ENCODE peak calls at places on chromosomes 1 and 21, in four cellular contexts. W is GM23248, E is uterus, A is pancreas. T is an unnamed sample.

GRCh38 chr1:162040657-162041056 is 17.0 kb upstream of the OLFML2B start:
- DNase-seq in W (peak; percentile 63), E (no peak), A (no peak), T (no peak)

GRCh38 chr1:5585256-5585655 is 407.0 kb downstream of the NPHP4 start:
- DNase-seq in W (no peak), E (no peak), A (no peak), T (no peak)

GRCh38 chr1:61215676-61216289 is 133.4 kb downstream of the NFIA start:
- DNase-seq in W (no peak), E (no peak), A (no peak), T (no peak)

GRCh38 chr1:118826669-118827068 is 161.5 kb downstream of the TBX15 start:
- DNase-seq in W (no peak), E (no peak), A (no peak), T (no peak)

GRCh38 chr1:25991937-25992688 is 5.8 kb downstream of the PAFAH2 start:
- DNase-seq in W (peak; percentile 17), E (no peak), A (no peak), T (peak; percentile 24)

GRCh38 chr1:23376890-23377811 is 7.5 kb upstream of the ZNF436 start:
- DNase-seq in W (peak; percentile 91), E (peak; percentile 80), A (no peak), T (no peak)

GRCh38 chr1:160204526-160205241 is 500 bp upstream of the PEA15 start:
- DNase-seq in W (peak; percentile 34), E (no peak), A (no peak), T (no peak)

GRCh38 chr21:16370176-16370575 is 640.4 kb downstream of the USP25 start:
- DNase-seq in W (no peak), E (no peak), A (no peak), T (no peak)

GRCh38 chr1:67339623-67340343 is 32.1 kb downstream of the IL12RB2 start:
- DNase-seq in W (peak; percentile 88), E (no peak), A (no peak), T (peak; percentile 20)

GRCh38 chr1:43525995-43526394 is 4.7 kb upstream of the PTPRF start:
- DNase-seq in W (peak; percentile 80), E (no peak), A (no peak), T (no peak)

GRCh38 chr1:221832617-221833016 is 90.7 kb upstream of the DUSP10 start:
- DNase-seq in W (no peak), E (no peak), A (no peak), T (no peak)

GRCh38 chr1:224212618-224213037 is 29.6 kb downstream of the DEGS1 start:
- DNase-seq in W (no peak), E (no peak), A (no peak), T (no peak)

GRCh38 chr1:77253211-77253610 is 28.6 kb upstream of the AK5 start:
- DNase-seq in W (no peak), E (no peak), A (no peak), T (no peak)

GRCh38 chr1:165354739-165355138 is 1.8 kb downstream of the LMX1A start:
- DNase-seq in W (no peak), E (no peak), A (no peak), T (no peak)

GRCh38 chr1:162191396-162192322 is 122.2 kb downstream of the NOS1AP start:
- DNase-seq in W (no peak), E (no peak), A (no peak), T (no peak)

GRCh38 chr1:114691061-114691460 is 4.3 kb downstream of the AMPD1 start:
- DNase-seq in W (no peak), E (no peak), A (no peak), T (no peak)

GRCh38 chr1:167546935-167547334 is 6.6 kb downstream of the CREG1 start:
- DNase-seq in W (no peak), E (no peak), A (no peak), T (no peak)

GRCh38 chr1:211229365-211229759 is 29.8 kb upstream of the RCOR3 start:
- DNase-seq in W (no peak), E (no peak), A (no peak), T (no peak)

GRCh38 chr1:101444873-101445618 is 208.2 kb downstream of the S1PR1 start:
- DNase-seq in W (no peak), E (no peak), A (no peak), T (no peak)

GRCh38 chr1:52239708-52240001 is 97.8 kb downstream of the ZFYVE9 start:
- DNase-seq in W (no peak), E (no peak), A (no peak), T (no peak)

GRCh38 chr1:227952374-227953021 is 4.8 kb upstream of the WNT9A start:
- DNase-seq in W (no peak), E (no peak), A (no peak), T (no peak)

GRCh38 chr1:224761245-224761644 is 145.1 kb downstream of the CNIH3 start:
- DNase-seq in W (no peak), E (no peak), A (no peak), T (no peak)

DNA sequence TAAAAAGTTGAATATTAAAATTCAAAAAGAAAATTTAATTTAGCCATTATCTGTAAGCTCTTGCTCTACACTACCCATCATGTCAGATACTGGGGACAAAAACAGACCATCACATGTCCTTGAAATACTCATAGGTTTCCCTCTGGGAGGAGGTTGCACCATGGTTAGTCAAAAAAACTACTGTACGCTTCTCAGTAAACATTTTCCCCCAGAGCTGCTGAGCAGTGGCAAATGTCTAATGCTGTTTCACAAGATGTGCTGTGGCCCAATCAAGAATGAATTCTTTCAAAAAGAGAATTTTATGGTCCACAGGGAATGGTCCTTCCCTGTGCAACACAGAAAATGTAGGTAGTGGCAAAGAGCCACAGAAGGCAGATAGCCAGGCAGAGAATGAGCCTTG is 6.1 kb downstream of the SLC25A24 start:
- DNase-seq in W (no peak), E (no peak), A (no peak), T (no peak)
- H3K9me3 ChIP-seq in W (no peaks in the 10 kb centered on the region), E (no peaks in the 10 kb centered on the region), A (no peaks in the 10 kb centered on the region), T (peaks cover 6% of the 10 kb centered on the region)

GRCh38 chr21:21236981-21237380 is 238.8 kb downstream of the NCAM2 start:
- DNase-seq in W (no peak), E (no peak), A (no peak), T (no peak)

GRCh38 chr21:21238882-21239400 is 240.7 kb downstream of the NCAM2 start:
- DNase-seq in W (no peak), E (no peak), A (no peak), T (no peak)
- H3K27ac ChIP-seq in W (no peak overlapping the region), E (no peak overlapping the region), A (no peak overlapping the region), T (no peak overlapping the region)

GRCh38 chr1:201403359-201403758 is 4.2 kb upstream of the LAD1 start:
- DNase-seq in W (no peak), E (no peak), A (no peak), T (no peak)
- H3K27me3 ChIP-seq in W (peaks cover 55% of the 10 kb centered on the region), E (peaks cover 6% of the 10 kb centered on the region), A (no peaks in the 10 kb centered on the region), T (peaks cover 61% of the 10 kb centered on the region)

GRCh38 chr21:28337319-28337718 is 655.4 kb downstream of the LTN1 start:
- DNase-seq in W (peak; percentile 67), E (no peak), A (no peak), T (peak; percentile 34)

GRCh38 chr21:28339403-28339802 is 653.3 kb downstream of the LTN1 start:
- DNase-seq in W (no peak), E (no peak), A (no peak), T (no peak)

GRCh38 chr21:28342229-28342810 is 650.4 kb downstream of the LTN1 start:
- DNase-seq in W (no peak), E (no peak), A (no peak), T (no peak)

GRCh38 chr21:28336299-28336698 is 656.4 kb downstream of the LTN1 start:
- DNase-seq in W (peak; percentile 87), E (no peak), A (no peak), T (peak; percentile 93)

DNA sequence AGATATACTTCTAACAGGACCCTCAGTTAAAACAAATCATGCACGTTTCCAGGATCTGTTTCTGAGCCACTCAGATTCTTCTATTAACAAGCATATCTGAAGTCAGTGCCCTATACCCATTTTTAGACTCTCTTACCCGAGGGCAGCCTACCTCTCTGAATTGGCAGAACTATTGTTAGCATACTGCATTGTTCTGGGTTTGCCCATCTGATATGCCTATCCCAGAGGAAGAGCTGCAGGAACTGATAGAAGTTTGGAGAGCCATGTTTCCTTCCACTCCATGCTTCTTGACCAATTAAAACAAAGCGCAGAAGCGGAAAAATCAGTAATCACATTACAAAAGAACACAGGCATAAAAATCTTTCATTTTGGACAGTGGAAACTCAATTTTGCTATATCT is 653.8 kb downstream of the LTN1 start:
- DNase-seq in W (no peak), E (no peak), A (no peak), T (no peak)
- H3K9me3 ChIP-seq in W (no peaks in the 10 kb centered on the region), E (no peaks in the 10 kb centered on the region), A (no peaks in the 10 kb centered on the region), T (no peaks in the 10 kb centered on the region)

DNA sequence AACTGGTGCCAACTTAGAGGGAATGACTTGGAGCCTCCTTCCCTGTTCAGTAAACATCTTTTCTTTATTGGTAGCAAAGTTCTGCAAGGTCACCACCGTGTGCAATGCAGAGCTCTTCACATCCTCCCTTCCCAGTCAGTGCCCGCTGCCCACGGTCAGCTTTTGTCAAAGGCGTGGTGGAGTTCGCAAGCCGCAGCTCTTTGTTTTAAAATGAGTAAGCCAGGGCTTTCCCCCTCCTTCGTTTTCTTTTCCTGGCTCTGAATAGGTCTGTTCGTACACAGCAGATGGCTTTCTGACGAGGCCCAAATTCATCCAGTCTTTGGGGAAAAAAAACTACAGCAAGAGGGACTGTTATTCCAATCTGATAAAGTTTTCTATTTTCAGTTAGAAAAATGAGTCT is 153.1 kb downstream of the LRIG2 start:
- DNase-seq in W (no peak), E (no peak), A (no peak), T (no peak)
- H3K27ac ChIP-seq in W (no peak overlapping the region), E (peak overlapping the region; percentile 37), A (no peak overlapping the region), T (no peak overlapping the region)

DNA sequence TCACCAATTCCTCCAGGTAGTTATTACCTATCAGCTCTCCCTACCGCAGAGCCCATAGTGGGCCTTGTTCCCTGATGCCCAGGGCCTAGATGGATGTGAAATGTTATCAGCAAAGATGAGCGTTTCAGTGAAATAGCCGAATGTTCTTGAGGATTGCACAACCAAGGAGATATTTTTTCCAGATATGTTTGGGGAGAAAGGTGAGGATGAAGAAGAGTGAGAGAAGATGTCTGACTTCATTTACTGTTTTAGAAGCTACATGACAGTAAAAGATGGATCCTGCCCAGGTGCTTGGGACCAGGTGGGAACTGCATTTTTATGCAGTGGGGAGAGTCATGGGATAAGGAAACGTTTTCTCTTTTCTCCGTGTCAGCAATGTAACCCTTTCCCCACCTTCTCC is 231.7 kb upstream of the C1orf174 start:
- DNase-seq in W (no peak), E (no peak), A (no peak), T (no peak)
- H3K27me3 ChIP-seq in W (no peaks in the 10 kb centered on the region), E (peaks cover 7% of the 10 kb centered on the region), A (no peaks in the 10 kb centered on the region), T (no peaks in the 10 kb centered on the region)

GRCh38 chr21:7951854-7952519 is 2569.4 kb upstream of the TPTE start:
- DNase-seq in W (no peak), E (no peak), A (no peak), T (no peak)
- H3K9me3 ChIP-seq in W (peaks cover 36% of the 10 kb centered on the region), E (no peaks in the 10 kb centered on the region), A (peaks cover 32% of the 10 kb centered on the region), T (peaks cover 99% of the 10 kb centered on the region)

GRCh38 chr1:17093822-17094393 is 25.3 kb downstream of the PADI2 start:
- DNase-seq in W (no peak), E (no peak), A (no peak), T (no peak)
- H3K27ac ChIP-seq in W (no peak overlapping the region), E (no peak overlapping the region), A (no peak overlapping the region), T (no peak overlapping the region)

DNA sequence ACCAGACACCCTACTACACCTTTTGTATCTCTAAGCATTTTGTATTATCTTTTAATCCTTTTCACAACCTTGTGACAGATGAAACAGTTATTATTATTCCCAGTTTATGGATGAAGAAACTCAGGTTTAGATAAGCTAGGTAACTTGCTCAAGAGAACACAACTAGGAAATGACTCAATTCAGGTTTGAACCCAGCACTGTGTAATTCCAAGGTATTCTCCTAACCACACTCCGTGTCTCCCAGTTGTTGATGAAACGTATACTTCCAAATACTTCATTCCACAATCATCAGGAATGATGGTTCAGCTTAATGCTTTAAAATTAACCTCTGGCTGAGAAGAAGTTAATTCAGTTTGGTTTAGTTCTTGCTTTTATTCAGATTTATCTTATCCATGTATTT is 51.7 kb upstream of the MRPS6 start:
- DNase-seq in W (no peak), E (no peak), A (no peak), T (no peak)
- H3K27me3 ChIP-seq in W (no peaks in the 10 kb centered on the region), E (no peaks in the 10 kb centered on the region), A (no peaks in the 10 kb centered on the region), T (no peaks in the 10 kb centered on the region)

T was measured in AG04450.